ENCODE peak calls at places on chromosome 9, in six cellular contexts. O is uterus, B is astrocyte of the spinal cord, Z is pancreas, U is fibroblast of pulmonary artery, M is AG04450. Q is an unnamed sample.

GRCh38 chr9:20189871-20190270 is 401.0 kb upstream of the SLC24A2 start:
- DNase-seq in Z (peak), O (no peak), U (no peak), B (no peak), M (no peak), Q (no peak)

GRCh38 chr9:125949721-125950465 is 202.7 kb downstream of the PBX3 start:
- DNase-seq in Z (no peak), M (no peak), O (no peak), B (no peak), U (no peak), Q (no peak)

GRCh38 chr9:36779582-36779981 is 206.9 kb downstream of the MELK start:
- DNase-seq in B (no peak), U (no peak), Z (no peak), O (no peak), M (no peak), Q (no peak)

GRCh38 chr9:33620738-33621439 is 96.8 kb downstream of the ANKRD18B start:
- DNase-seq in B (peak), M (peak), Z (no peak), U (peak), O (no peak), Q (peak)

GRCh38 chr9:31837211-31837610 is 547.2 kb upstream of the ACO1 start:
- DNase-seq in Z (no peak), B (no peak), O (no peak), M (no peak), U (no peak), Q (no peak)

GRCh38 chr9:121636411-121636865 is 15.0 kb upstream of the DAB2IP start:
- DNase-seq in U (peak), M (no peak), B (no peak), O (peak), Z (no peak), Q (peak)

GRCh38 chr9:106772523-106773290 is 90.3 kb upstream of the ZNF462 start:
- DNase-seq in O (no peak), U (peak), B (no peak), M (no peak), Z (no peak), Q (peak)

GRCh38 chr9:93962561-93963440 is 7.6 kb upstream of the BARX1 start:
- DNase-seq in O (peak), Z (peak), M (peak), B (peak), U (peak), Q (peak)

GRCh38 chr9:447230-448025 is 232.8 kb downstream of the DOCK8 start:
- DNase-seq in B (peak), M (no peak), U (no peak), O (no peak), Z (no peak), Q (peak)

GRCh38 chr9:98396236-98396635 is 140.8 kb upstream of the TBC1D2 start:
- DNase-seq in M (no peak), U (no peak), B (no peak), Z (no peak), O (no peak), Q (no peak)

GRCh38 chr9:114002986-114003740 is 74.9 kb downstream of the AMBP start:
- DNase-seq in M (no peak), U (no peak), B (peak), Z (no peak), O (no peak), Q (no peak)

GRCh38 chr9:37929441-37929895 is 25.5 kb upstream of the SLC25A51 start:
- DNase-seq in U (peak), B (peak), O (no peak), Z (no peak), M (no peak), Q (peak)

GRCh38 chr9:79154806-79155205 is 417.0 kb upstream of the TLE4 start:
- DNase-seq in M (no peak), Z (no peak), U (peak), O (no peak), B (no peak), Q (peak)

DNA sequence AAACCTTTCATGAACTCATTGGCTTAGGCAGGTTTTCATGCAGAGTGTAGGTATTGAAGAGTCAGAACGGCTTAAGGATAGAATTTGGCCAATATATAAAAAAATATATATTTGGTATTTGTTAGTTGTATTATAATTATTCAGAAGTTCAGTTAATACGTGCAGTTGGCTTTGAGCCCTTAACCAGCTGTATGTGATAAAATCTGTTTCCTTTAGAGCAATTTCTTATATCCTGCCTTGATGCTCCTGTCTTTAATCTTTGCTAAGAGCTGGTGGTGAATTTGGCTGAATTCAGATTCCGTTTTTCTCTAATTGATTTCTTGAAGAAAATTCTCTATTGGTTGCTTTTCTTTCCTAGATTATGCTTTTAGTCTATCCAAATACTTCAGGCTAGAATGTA is 3.7 kb downstream of the ANXA1 start:
- DNase-seq in O (no peak), B (no peak), M (no peak), Z (no peak), U (no peak), Q (no peak)
- H3K4me3 ChIP-seq in O (no peak), B (no peak), M (no peak), Z (no peak), U (peak), Q (peak)

GRCh38 chr9:116115731-116116353 is 37.7 kb upstream of the PAPPA start:
- DNase-seq in Z (no peak), U (peak), M (peak), O (no peak), B (peak), Q (peak)

GRCh38 chr9:116116411-116116810 is 37.2 kb upstream of the PAPPA start:
- DNase-seq in U (no peak), B (no peak), O (no peak), M (no peak), Z (no peak), Q (no peak)

DNA sequence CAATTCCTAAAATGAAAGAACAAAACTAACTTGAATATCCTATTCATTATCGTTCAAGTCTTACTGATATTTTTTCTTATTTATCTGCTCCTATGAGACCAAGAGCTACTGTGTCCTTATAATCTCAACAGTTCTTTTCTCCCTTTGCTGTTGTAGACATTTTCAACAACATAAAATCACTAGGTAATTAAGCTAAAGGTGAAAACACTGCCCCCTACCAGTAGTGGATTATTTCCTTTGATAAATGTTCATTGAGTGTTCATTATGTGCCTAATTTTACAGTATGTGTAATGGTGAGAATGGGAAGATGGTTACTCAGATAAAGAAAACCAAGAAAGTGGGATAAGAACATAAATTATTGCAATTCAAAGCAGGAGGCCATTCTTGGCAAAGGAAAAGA is 41.4 kb upstream of the PAPPA start:
- DNase-seq in M (no peak), Z (no peak), O (no peak), U (peak), B (peak), Q (peak)
- TF ChIP-seq CTCF in M (peak), Z (no peak), O (no peak), U (peak), B (peak), Q (peak)

GRCh38 chr9:75039006-75039405 is 10.9 kb upstream of the CARNMT1 start:
- DNase-seq in U (peak), O (no peak), B (peak), M (peak), Z (no peak), Q (peak)
- H3K4me3 ChIP-seq in U (no peak), O (no peak), B (no peak), M (no peak), Z (no peak), Q (no peak)

GRCh38 chr9:110842169-110842568 is 173.6 kb downstream of the MUSK start:
- DNase-seq in U (no peak), B (peak), O (no peak), M (no peak), Z (no peak), Q (no peak)
- TF ChIP-seq CTCF in U (no peak), B (no peak), O (no peak), M (no peak), Z (no peak), Q (peak)

GRCh38 chr9:131237311-131237710 is 39.0 kb downstream of the FAM78A start:
- DNase-seq in U (no peak), B (no peak), O (no peak), Z (no peak), M (no peak), Q (no peak)
- H3K4me3 ChIP-seq in U (no peak), B (no peak), O (no peak), Z (no peak), M (no peak), Q (no peak)

Q was measured in choroid plexus epithelial cell.